ENCODE peak calls at places on chromosome 20, in four cellular contexts. Z, K, R and Q are unnamed samples.

GRCh38 chr20:44640522-44640921 is 11.0 kb downstream of the ADA start:
- DNase-seq in Z (no peak), K (no peak), R (no peak), Q (no peak)

GRCh38 chr20:1933465-1933870 is 38.3 kb downstream of the SIRPA start:
- DNase-seq in R (no peak), K (no peak), Z (no peak), Q (no peak)

GRCh38 chr20:44031001-44031574 is 116.4 kb downstream of the TOX2 start:
- DNase-seq in K (no peak), R (no peak), Z (no peak), Q (no peak)

GRCh38 chr20:59253779-59254319 is 46.6 kb upstream of the EDN3 start:
- DNase-seq in Z (no peak), R (no peak), K (no peak), Q (no peak)

GRCh38 chr20:24497851-24498250 is 28.4 kb downstream of the SYNDIG1 start:
- DNase-seq in Z (peak; percentile 20), R (no peak), K (no peak), Q (no peak)

GRCh38 chr20:61839223-61839911 is 226.3 kb downstream of the TAF4 start:
- DNase-seq in R (no peak), K (no peak), Z (no peak), Q (no peak)

GRCh38 chr20:46308258-46309157 is at the start of gene CDH22:
- DNase-seq in R (no peak), K (peak; percentile 52), Z (peak; percentile 48), Q (peak; percentile 80)

GRCh38 chr20:3716195-3716834 is 3.9 kb upstream of the SIGLEC1 start:
- DNase-seq in Z (peak; percentile 65), R (no peak), K (peak; percentile 63), Q (peak; percentile 74)

GRCh38 chr20:29318871-29319461 is 1938.5 kb upstream of the DEFB115 start:
- DNase-seq in Z (no peak), R (no peak), K (no peak), Q (no peak)

GRCh38 chr20:14543040-14543439 is 205.6 kb upstream of the FLRT3 start:
- DNase-seq in Z (no peak), R (no peak), K (no peak), Q (no peak)

GRCh38 chr20:33441142-33441955 is 2.2 kb downstream of the SNTA1 start:
- DNase-seq in Z (peak; percentile 71), K (peak; percentile 83), R (no peak), Q (no peak)

GRCh38 chr20:17998446-17998845 is 29.6 kb downstream of the MGME1 start:
- DNase-seq in K (no peak), R (no peak), Z (no peak), Q (no peak)

GRCh38 chr20:48038703-48039102 is 253.4 kb upstream of the SULF2 start:
- DNase-seq in R (no peak), Z (no peak), K (no peak), Q (no peak)

GRCh38 chr20:17822039-17822438 is 122.3 kb downstream of the BANF2 start:
- DNase-seq in R (no peak), Z (peak; percentile 87), K (no peak), Q (peak; percentile 51)

GRCh38 chr20:22379472-22379871 is 204.9 kb downstream of the FOXA2 start:
- DNase-seq in K (peak; percentile 45), R (no peak), Z (no peak), Q (no peak)

GRCh38 chr20:815226-815625 is 18.3 kb upstream of the FAM110A start:
- DNase-seq in R (no peak), Z (no peak), K (no peak), Q (no peak)

GRCh38 chr20:59696476-59696875 is 92.1 kb downstream of the PHACTR3 start:
- DNase-seq in R (no peak), Z (no peak), K (no peak), Q (no peak)

GRCh38 chr20:47887477-47888080 is 102.3 kb upstream of the SULF2 start:
- DNase-seq in R (no peak), K (no peak), Z (no peak), Q (no peak)

GRCh38 chr20:47317127-47317895 is 39.2 kb downstream of the ZMYND8 start:
- DNase-seq in R (no peak), Z (peak; percentile 56), K (peak; percentile 96), Q (peak; percentile 82)

GRCh38 chr20:3710703-3711417 is 1.5 kb downstream of the SIGLEC1 start:
- DNase-seq in R (no peak), Z (peak; percentile 46), K (peak; percentile 73), Q (peak; percentile 57)

GRCh38 chr20:47055699-47056369 is 161.2 kb downstream of the EYA2 start:
- DNase-seq in K (no peak), Z (no peak), R (no peak), Q (no peak)

GRCh38 chr20:2746636-2747265 is 53.7 kb downstream of the CPXM1 start:
- DNase-seq in R (no peak), K (no peak), Z (no peak), Q (no peak)

GRCh38 chr20:62118113-62119043 is 3.9 kb upstream of the LSM14B start:
- DNase-seq in K (no peak), Z (no peak), R (no peak), Q (no peak)

GRCh38 chr20:44033344-44033743 is 118.7 kb downstream of the TOX2 start:
- DNase-seq in Z (no peak), R (no peak), K (no peak), Q (no peak)

GRCh38 chr20:1870792-1871550 is 24.2 kb upstream of the SIRPA start:
- DNase-seq in K (no peak), R (peak; percentile 71), Z (no peak), Q (no peak)

GRCh38 chr20:6053776-6054688 is at the start of gene LRRN4:
- DNase-seq in K (no peak), Z (peak; percentile 34), R (no peak), Q (no peak)

GRCh38 chr20:40688129-40689099 is 622 bp downstream of the MAFB start:
- DNase-seq in Z (no peak), R (no peak), K (no peak), Q (peak; percentile 31)

GRCh38 chr20:61844621-61845020 is 221.1 kb downstream of the TAF4 start:
- DNase-seq in R (no peak), Z (no peak), K (no peak), Q (no peak)

GRCh38 chr20:834151-834747 is 734 bp downstream of the FAM110A start:
- DNase-seq in K (no peak), R (no peak), Z (no peak), Q (no peak)

GRCh38 chr20:22429175-22430153 is 154.9 kb downstream of the FOXA2 start:
- DNase-seq in R (no peak), Z (peak; percentile 98), K (no peak), Q (no peak)

GRCh38 chr20:17298751-17299150 is 71.9 kb downstream of the PCSK2 start:
- DNase-seq in Z (no peak), R (no peak), K (no peak), Q (no peak)

GRCh38 chr20:24998121-24998520 is 5.6 kb upstream of the APMAP start:
- DNase-seq in R (no peak), K (no peak), Z (no peak), Q (no peak)

GRCh38 chr20:14232650-14233049 is 104.8 kb downstream of the FLRT3 start:
- DNase-seq in Z (no peak), K (no peak), R (peak; percentile 33), Q (no peak)

DNA sequence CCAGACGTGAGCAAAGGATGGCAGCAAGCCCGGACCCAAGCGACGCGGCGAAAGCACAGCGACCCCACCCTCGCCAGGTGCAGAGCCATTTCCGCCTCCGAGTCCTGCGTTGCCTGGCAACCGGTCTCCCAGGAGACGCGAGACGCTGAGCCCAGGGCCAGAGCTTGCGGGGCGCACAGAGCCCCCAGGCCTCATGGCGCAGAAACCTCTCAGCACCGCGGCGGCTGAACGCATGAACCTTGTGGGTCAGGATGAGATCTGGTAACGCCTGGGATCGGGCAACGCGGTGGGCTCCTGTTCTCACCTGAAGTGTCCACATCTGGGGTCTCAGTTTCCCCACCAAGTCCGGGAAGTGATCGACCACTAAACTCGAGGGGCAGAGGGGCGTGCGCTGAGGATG is 77.7 kb downstream of the ANKRD60 start:
- DNase-seq in Z (no peak), K (no peak), R (no peak), Q (no peak)
- H3K4me3 ChIP-seq in Z (no peak overlapping the region), K (no peak overlapping the region), R (no peak overlapping the region), Q (no peak overlapping the region)

DNA sequence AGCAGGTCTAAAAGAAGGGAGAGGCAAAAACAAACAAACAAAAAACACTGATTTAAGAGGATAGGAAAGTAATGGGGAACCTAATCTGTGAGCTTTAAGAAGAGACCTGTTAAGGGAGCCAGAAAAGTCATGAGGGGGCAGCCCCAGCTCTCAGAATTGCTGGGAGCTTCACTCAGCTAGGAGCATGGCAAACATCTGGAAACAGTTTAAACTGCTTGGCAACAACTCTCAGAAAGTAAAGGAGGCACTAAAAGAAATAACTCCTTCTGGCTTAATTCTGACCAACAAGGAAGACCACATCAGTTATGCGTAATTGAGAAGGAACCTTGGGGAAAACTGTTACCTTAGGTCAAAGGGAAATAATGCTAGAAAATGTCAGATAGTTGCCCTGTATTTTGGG is 121.4 kb downstream of the LAMP5 start:
- DNase-seq in R (no peak), K (no peak), Z (no peak), Q (no peak)
- TF ChIP-seq POLR2AphosphoS2 in R (no peak), K (no peak), Z (no peak), Q (no peak)

DNA sequence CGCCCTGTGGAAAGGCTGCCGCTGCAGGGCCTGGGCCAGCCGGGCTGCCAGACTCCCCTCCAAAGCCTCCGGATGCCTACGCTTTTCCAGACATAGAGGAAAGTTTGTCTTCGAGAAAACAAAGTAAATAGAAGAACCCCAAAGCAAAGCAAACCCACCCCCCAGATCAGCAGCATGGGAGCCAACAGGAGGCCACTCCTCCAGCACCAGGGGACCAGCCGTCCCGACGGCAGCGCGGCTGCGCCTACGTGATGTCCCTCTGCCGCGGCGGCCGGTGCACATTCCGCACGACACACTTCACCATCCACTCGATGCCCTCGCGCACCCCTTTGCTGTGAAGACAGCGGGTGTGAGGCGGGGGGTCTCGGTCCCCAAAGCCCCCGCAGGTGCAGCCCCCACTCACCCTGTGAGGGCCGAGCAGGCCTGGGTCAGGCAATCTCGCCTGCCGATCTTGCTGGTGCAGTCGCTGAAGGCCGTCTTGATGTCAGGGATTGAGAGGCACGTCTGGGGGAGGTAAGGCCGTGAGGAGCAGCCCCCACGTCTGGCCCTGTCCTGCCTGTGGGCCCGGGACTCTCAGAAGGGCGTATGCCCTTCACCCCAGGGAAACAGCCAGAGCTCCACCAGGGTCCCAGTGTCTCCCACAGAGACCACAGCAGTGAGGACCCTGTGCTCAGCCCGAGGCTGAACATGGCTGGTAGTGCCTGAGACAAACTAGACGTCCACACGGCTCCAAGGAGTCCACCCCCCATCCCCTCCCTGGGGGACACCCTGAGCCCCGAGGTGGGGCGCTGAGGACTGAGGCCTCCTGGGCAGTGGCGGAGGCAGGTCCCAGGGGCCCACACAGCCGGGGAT is 4.0 kb downstream of the TNFRSF6B start:
- DNase-seq in R (no peak), Z (no peak), K (no peak), Q (no peak)
- TF ChIP-seq HDAC2 in R (no peak), Z (no peak), K (no peak), Q (no peak)

GRCh38 chr20:8616792-8617191 is 452.1 kb upstream of the PLCB4 start:
- DNase-seq in K (no peak), Z (no peak), R (no peak), Q (no peak)

GRCh38 chr20:8624046-8624445 is 444.8 kb upstream of the PLCB4 start:
- DNase-seq in Z (no peak), R (no peak), K (no peak), Q (no peak)

GRCh38 chr20:8624616-8625015 is 444.3 kb upstream of the PLCB4 start:
- DNase-seq in Z (no peak), K (no peak), R (no peak), Q (no peak)

DNA sequence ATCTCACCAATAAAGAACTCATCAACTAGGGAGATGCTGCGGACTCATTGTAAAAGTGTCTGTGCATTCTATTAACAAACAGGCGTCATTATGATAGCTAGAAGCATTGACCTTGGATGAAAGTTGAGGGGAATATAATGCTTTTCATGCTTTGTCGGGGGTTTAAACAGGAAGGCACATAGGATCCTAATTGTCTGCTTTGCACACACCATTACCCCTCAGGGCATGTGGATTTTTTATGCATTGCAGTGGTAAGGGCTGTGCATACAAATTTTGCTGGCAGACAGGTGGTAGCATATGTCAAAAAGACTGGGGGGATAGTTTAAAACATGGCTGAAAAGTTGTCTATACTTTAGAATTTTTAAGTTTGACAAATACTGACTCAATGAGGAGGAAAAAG is 447.9 kb upstream of the PLCB4 start:
- DNase-seq in R (no peak), Z (no peak), K (no peak), Q (no peak)
- H3K4me3 ChIP-seq in R (no peak overlapping the region), Z (no peak overlapping the region), K (no peak overlapping the region), Q (no peak overlapping the region)